ENCODE peak calls at places on chromosomes 11 and 22, in four cellular contexts. B is K562, I is HepG2, C is GM12878. L is an unnamed sample.

GRCh38 chr11:86360775-86361395 is 13.8 kb upstream of the CCDC81 start:
- DNase-seq in C (no peak), B (no peak), I (peak), L (peak)

GRCh38 chr22:47687776-47688175 is 925.3 kb downstream of the TBC1D22A start:
- DNase-seq in B (no peak), I (no peak), C (no peak), L (no peak)

GRCh38 chr11:119262668-119263351 is 54.1 kb downstream of the MCAM start:
- DNase-seq in C (peak), B (peak), I (no peak), L (no peak)

GRCh38 chr11:126355926-126356897 is 726 bp downstream of the ST3GAL4 start:
- DNase-seq in C (no peak), I (peak), B (peak), L (peak)

GRCh38 chr11:15707971-15708370 is 593.2 kb downstream of the INSC start:
- DNase-seq in B (no peak), C (no peak), I (no peak), L (no peak)

GRCh38 chr11:114251797-114252327 is 44.3 kb upstream of the NNMT start:
- DNase-seq in I (no peak), B (peak), C (no peak), L (no peak)

GRCh38 chr22:46142548-46143490 is 7.5 kb upstream of the PPARA start:
- DNase-seq in C (no peak), I (no peak), B (no peak), L (no peak)

GRCh38 chr11:22477312-22477711 is 139.1 kb downstream of the SLC17A6 start:
- DNase-seq in B (no peak), I (no peak), C (no peak), L (no peak)

GRCh38 chr22:17924735-17925727 is 99.3 kb downstream of the MICAL3 start:
- DNase-seq in I (no peak), C (no peak), B (no peak), L (no peak)

GRCh38 chr11:36219996-36220395 is 69.2 kb downstream of the COMMD9 start:
- DNase-seq in I (no peak), B (no peak), C (no peak), L (no peak)

GRCh38 chr11:5674391-5674790 is 10.5 kb downstream of the TRIM5 start:
- DNase-seq in I (no peak), C (no peak), B (no peak), L (no peak)

GRCh38 chr22:41563051-41563711 is 2.4 kb downstream of the CSDC2 start:
- DNase-seq in C (no peak), I (peak), B (peak), L (no peak)

GRCh38 chr11:288328-289144 is at the start of gene PGGHG:
- DNase-seq in B (peak), I (no peak), C (no peak), L (peak)

GRCh38 chr11:70200212-70200844 is 2.8 kb upstream of the FADD start:
- DNase-seq in C (no peak), B (no peak), I (peak), L (no peak)

GRCh38 chr22:42887114-42887513 is 30.0 kb upstream of the ARFGAP3 start:
- DNase-seq in I (no peak), B (no peak), C (no peak), L (no peak)

GRCh38 chr11:7422544-7423331 is 62.6 kb upstream of the OLFML1 start:
- DNase-seq in B (no peak), I (no peak), C (no peak), L (no peak)

GRCh38 chr22:46405925-46406324 is 70.4 kb downstream of the TRMU start:
- DNase-seq in B (no peak), I (no peak), C (no peak), L (no peak)

GRCh38 chr22:33850724-33851123 is 69.6 kb downstream of the LARGE1 start:
- DNase-seq in B (no peak), C (no peak), I (no peak), L (no peak)

GRCh38 chr11:44564198-44564597 is 1.3 kb upstream of the CD82 start:
- DNase-seq in C (no peak), I (no peak), B (no peak), L (no peak)

GRCh38 chr11:592918-593317 is 16.6 kb downstream of the PHRF1 start:
- DNase-seq in C (no peak), B (no peak), I (no peak), L (no peak)

GRCh38 chr22:19723990-19724827 is 870 bp downstream of the GP1BB start:
- DNase-seq in C (no peak), I (peak), B (peak), L (peak)

GRCh38 chr11:62792193-62792575 is 378 bp upstream of the TMEM223 start:
- DNase-seq in C (no peak), B (peak), I (no peak), L (no peak)

GRCh38 chr11:19756675-19757475 is 44.2 kb downstream of the NAV2 start:
- DNase-seq in C (no peak), B (no peak), I (no peak), L (no peak)

GRCh38 chr22:22195265-22196017 is 49.1 kb upstream of the VPREB1 start:
- DNase-seq in B (peak), C (peak), I (peak), L (peak)

GRCh38 chr11:69635804-69636511 is 5.0 kb upstream of the CCND1 start:
- DNase-seq in C (no peak), B (no peak), I (no peak), L (no peak)

GRCh38 chr22:17699696-17700330 is 61.3 kb downstream of the BCL2L13 start:
- DNase-seq in I (no peak), C (no peak), B (no peak), L (no peak)

GRCh38 chr11:31069447-31070205 is 299.9 kb downstream of the DCDC1 start:
- DNase-seq in I (peak), B (no peak), C (no peak), L (no peak)

GRCh38 chr11:65612691-65613090 is 1.3 kb downstream of the MAP3K11 start:
- DNase-seq in C (no peak), I (no peak), B (no peak), L (no peak)

GRCh38 chr22:47411006-47411405 is 648.6 kb downstream of the TBC1D22A start:
- DNase-seq in I (no peak), B (no peak), C (no peak), L (no peak)

GRCh38 chr11:94132152-94132558 is 3.5 kb downstream of the PANX1 start:
- DNase-seq in C (no peak), I (no peak), B (no peak), L (no peak)
- TF ChIP-seq TARDBP in C (no peak), I (no peak), B (no peak), L (no peak)

GRCh38 chr11:75100314-75100713 is 3.6 kb upstream of the OR2AT4 start:
- DNase-seq in B (peak), I (no peak), C (peak), L (no peak)

GRCh38 chr11:75101424-75102128 is 4.9 kb upstream of the OR2AT4 start:
- DNase-seq in I (no peak), C (no peak), B (no peak), L (no peak)

GRCh38 chr11:75107187-75107586 is 10.5 kb upstream of the OR2AT4 start:
- DNase-seq in I (no peak), B (no peak), C (no peak), L (no peak)

GRCh38 chr11:75105462-75105925 is 8.8 kb upstream of the OR2AT4 start:
- DNase-seq in I (peak), C (no peak), B (peak), L (peak)

DNA sequence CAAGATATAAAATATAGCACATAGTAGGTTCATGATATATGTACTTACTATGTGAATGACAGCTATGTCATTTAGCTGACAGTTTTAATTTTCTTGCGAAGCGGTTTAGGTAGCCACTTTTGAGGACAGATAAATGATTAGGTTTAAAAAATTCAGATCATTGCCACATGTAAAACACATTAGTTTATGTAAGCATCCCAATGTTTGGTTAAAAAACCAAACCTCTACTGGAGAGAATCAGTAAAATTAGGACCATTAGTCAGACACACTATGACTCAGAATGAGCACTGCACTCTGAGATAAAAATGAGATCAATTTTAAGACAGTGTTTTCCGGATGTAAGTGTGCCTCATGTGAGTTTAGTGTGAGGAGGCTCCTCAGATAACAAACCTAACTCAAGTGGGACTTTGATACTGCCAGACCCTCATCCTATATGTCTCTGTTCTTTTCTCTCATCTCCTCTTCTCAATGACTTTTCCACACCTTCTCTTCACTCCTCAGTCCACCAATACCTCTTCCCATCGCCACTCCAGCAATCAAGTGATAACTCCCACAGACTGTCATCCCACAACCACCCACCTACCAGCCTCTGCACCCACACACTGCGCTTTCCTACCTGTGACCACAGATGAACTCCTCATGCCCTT is 6.8 kb upstream of the OR2AT4 start:
- DNase-seq in I (no peak), B (peak), C (peak), L (no peak)
- TF ChIP-seq TARDBP in I (no peak), B (no peak), C (no peak), L (no peak)

GRCh38 chr11:122201126-122201525 is 85.1 kb upstream of the BLID start:
- DNase-seq in B (no peak), I (no peak), C (no peak), L (no peak)

GRCh38 chr11:122202951-122203456 is 87.0 kb upstream of the BLID start:
- DNase-seq in B (peak), C (no peak), I (peak), L (peak)

GRCh38 chr11:122205036-122205435 is 89.0 kb upstream of the BLID start:
- DNase-seq in B (no peak), I (no peak), C (no peak), L (no peak)

GRCh38 chr11:122204206-122204605 is 88.2 kb upstream of the BLID start:
- DNase-seq in C (no peak), B (no peak), I (no peak), L (no peak)

DNA sequence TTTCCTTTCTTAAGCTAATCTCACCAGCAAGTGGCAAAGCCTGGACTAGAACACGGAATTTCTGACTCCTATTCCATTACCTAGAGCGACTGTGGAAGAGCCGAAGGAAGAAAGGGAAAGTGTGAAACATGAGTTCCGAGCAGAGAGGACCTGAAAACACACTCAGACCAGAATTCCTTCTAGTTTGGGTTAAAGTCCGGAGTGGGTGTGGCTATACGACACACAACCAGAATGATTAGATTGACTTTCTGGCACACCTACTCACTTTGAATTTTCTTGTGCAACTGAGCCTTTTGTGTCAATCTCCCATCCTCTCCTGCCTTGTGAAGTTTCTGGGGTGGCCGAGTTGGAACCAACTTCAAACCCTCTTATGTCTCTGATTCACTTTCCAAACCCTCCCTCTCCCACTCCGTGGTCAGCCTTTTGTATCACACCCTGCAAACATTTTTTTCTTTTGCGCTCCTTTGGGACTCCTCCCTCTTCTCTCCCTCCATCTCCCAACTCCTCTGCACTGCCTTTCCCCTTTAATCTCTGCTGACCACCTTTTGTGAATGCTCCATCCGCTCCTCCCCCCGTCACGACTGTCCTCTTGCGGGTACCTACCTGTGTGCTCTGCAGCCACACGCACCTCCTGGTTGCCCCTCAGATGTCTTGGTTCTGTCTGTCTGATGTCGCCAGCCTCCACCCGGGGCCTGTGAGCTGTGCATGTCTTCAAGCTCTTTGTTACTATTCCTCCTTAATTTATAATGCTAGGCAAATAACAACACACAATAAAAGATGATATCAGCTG is 86.3 kb upstream of the BLID start:
- DNase-seq in B (no peak), I (peak), C (no peak), L (no peak)
- TF ChIP-seq TARDBP in B (no peak), I (no peak), C (no peak), L (no peak)

GRCh38 chr11:2778630-2779498 is 79.1 kb upstream of the KCNQ1OT1 start:
- DNase-seq in B (peak), I (peak), C (no peak), L (no peak)
- TF ChIP-seq TARDBP in B (no peak), I (no peak), C (no peak), L (no peak)

DNA sequence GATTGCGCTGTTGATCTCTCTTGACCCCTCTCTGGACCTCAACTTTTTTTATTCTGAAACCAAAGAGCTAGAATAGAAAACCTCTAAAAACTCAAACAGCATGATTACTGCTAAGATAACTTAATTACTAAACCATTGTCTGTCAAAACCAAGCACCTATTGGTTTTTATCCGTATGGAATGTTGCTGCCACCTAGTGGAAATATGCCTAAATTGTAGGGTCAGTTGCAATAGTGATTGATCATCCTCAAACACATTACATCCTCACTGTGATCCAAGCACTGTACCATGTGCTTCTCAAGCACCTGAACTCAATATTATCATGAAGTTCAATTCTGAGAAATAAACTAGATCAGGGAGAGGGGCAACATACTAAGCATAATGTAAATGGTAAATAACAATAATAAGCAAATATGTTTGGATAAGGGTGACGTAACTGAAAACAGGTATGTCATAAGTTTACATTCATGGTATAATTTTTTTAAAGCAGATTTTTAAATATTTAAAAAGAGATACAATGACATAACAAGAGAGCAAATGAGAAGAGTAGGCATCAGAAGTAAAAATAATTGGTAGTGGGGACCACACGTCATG is 3.8 kb upstream of the OR5A2 start:
- DNase-seq in C (peak), B (peak), I (peak), L (peak)
- TF ChIP-seq TARDBP in C (no peak), B (no peak), I (no peak), L (no peak)

GRCh38 chr22:37599161-37599560 is 9.5 kb upstream of the GGA1 start:
- DNase-seq in B (no peak), I (no peak), C (no peak), L (no peak)

GRCh38 chr22:37601203-37601539 is 7.5 kb upstream of the GGA1 start:
- DNase-seq in I (no peak), C (no peak), B (no peak), L (no peak)

GRCh38 chr22:37604875-37605274 is 3.8 kb upstream of the GGA1 start:
- DNase-seq in I (no peak), C (no peak), B (no peak), L (no peak)

GRCh38 chr22:37604074-37604473 is 4.6 kb upstream of the GGA1 start:
- DNase-seq in I (no peak), B (no peak), C (no peak), L (no peak)

DNA sequence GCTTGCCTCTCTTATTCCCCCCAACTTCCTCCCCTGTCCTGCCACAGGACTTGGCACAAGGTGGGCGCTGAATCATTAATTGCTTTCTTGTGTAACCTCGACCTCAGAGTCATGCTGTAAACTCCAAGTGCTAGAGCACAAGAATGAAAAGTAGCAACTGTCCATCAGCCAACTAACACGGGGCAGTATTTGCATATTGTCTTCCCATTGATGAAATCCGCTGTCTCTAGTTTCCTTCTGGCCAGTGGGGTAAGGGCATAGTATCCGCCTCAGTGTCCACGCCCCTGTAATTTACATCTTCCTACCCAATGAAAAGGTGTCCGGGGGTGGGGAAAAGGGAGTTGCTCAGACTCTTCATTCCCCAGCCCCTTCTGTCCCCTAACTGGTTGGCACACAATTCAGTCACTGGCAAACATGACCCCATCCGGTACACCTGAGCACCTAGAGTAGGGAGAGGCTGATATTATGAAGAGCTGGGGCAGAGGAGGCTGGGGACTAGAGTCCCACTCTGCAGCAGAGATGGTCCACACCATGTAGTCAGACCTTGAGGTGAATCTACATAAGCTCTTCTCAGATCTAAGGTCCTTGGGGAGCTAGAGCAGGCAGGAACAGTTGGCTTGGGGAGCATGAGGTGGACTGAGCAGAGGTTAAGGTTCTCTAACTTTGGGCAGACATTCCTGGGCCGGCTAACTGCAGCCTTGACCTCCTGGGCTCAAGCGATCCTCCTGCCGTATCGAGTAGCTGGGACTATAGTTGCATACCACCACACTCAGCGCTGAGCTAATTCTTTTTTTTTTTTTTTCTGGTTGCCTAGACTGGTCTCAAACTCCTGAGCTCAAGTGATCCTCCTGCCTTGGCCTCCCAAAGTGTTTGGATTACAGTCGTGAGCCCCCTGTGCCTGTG is 6.8 kb upstream of the GGA1 start:
- DNase-seq in I (peak), C (peak), B (peak), L (peak)
- TF ChIP-seq TARDBP in I (peak), C (no peak), B (no peak), L (no peak)

GRCh38 chr11:110301577-110301976 is 5.2 kb upstream of the RDX start:
- DNase-seq in B (no peak), C (no peak), I (no peak), L (no peak)
- TF ChIP-seq TARDBP in B (no peak), C (no peak), I (no peak), L (no peak)

DNA sequence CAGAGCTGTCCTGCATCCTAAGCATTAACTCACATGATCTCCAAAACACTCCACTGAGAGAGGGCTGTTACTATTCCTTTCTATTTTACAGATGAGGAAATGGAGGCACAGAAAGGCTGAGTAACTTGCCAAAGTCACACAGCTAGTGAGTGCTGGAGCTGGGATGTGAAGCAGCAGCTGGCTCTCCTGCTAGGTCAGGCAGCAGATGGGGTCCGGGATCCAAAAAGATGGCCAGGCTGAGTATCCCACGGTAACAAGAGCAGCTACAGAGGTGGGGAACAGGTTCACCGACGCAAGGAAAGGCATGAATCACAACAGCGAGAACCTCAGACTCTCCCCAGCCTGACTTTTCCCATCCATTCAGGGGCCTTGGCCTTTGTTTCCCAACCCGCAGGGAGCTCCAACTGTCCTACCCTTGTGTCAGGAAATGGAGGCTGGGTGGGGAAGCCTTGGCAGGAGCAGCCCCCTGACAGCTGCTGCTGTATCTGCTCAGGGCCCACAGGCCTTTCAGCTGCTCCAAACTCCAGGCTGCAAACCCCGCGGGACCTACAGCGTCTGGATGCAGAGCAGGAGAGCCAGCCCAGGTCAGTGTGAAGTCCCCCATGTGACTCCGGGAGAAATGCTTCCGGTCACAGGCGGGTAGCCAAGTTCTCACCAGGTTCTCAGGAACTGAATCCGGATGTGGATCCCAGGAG is 29.5 kb downstream of the DKK3 start:
- DNase-seq in C (no peak), I (no peak), B (no peak), L (no peak)
- TF ChIP-seq TARDBP in C (no peak), I (no peak), B (no peak), L (no peak)

GRCh38 chr11:34624069-34624468 is 3.2 kb downstream of the EHF start:
- DNase-seq in B (no peak), I (no peak), C (peak), L (no peak)
- TF ChIP-seq TARDBP in B (no peak), I (no peak), C (no peak), L (no peak)

L was measured in HEK293T.